ENCODE peak calls at places on chromosomes 11 and 22, in eight cellular contexts. One of them, this sample, is unnamed. For H3K4me1, H3K36me3 and H3K9me3, the result is how much of the 10 kb centered on the place peaks cover.

GRCh38 chr11:2265396-2265795 is 5.0 kb downstream of the ASCL2 start:
- DNase-seq in CD4-positive, alpha-beta memory T cell: no peak
- DNase-seq in CD8-positive, alpha-beta memory T cell: no peak
- DNase-seq in mucosa of descending colon: peak
- DNase-seq in neuronal stem cell: no peak
- DNase-seq in cardiac muscle cell: no peak
- DNase-seq in keratinocyte: no peak
- DNase-seq in right lobe of liver: no peak
- DNase-seq in this sample: no peak

GRCh38 chr11:93537767-93538261 is 5.4 kb downstream of the SMCO4 start:
- DNase-seq in cardiac muscle cell: peak
- DNase-seq in mucosa of descending colon: peak
- DNase-seq in keratinocyte: no peak
- DNase-seq in CD8-positive, alpha-beta memory T cell: no peak
- DNase-seq in CD4-positive, alpha-beta memory T cell: no peak
- DNase-seq in right lobe of liver: peak
- DNase-seq in neuronal stem cell: no peak
- DNase-seq in this sample: peak

GRCh38 chr11:56160217-56160616 is at the start of gene OR8K5:
- DNase-seq in cardiac muscle cell: no peak
- DNase-seq in keratinocyte: no peak
- DNase-seq in right lobe of liver: no peak
- DNase-seq in mucosa of descending colon: no peak
- DNase-seq in CD8-positive, alpha-beta memory T cell: no peak
- DNase-seq in neuronal stem cell: no peak
- DNase-seq in CD4-positive, alpha-beta memory T cell: no peak
- DNase-seq in this sample: no peak

GRCh38 chr11:12169822-12170221 is 59.4 kb downstream of the MICAL2 start:
- DNase-seq in right lobe of liver: no peak
- DNase-seq in keratinocyte: no peak
- DNase-seq in CD4-positive, alpha-beta memory T cell: no peak
- DNase-seq in mucosa of descending colon: no peak
- DNase-seq in cardiac muscle cell: no peak
- DNase-seq in CD8-positive, alpha-beta memory T cell: no peak
- DNase-seq in neuronal stem cell: no peak
- DNase-seq in this sample: no peak

GRCh38 chr11:11816511-11817319 is 25.1 kb upstream of the USP47 start:
- DNase-seq in cardiac muscle cell: peak
- DNase-seq in CD4-positive, alpha-beta memory T cell: no peak
- DNase-seq in neuronal stem cell: no peak
- DNase-seq in CD8-positive, alpha-beta memory T cell: no peak
- DNase-seq in keratinocyte: no peak
- DNase-seq in mucosa of descending colon: no peak
- DNase-seq in right lobe of liver: no peak
- DNase-seq in this sample: no peak

GRCh38 chr11:105618343-105618955 is 8.6 kb downstream of the GRIA4 start:
- DNase-seq in keratinocyte: no peak
- DNase-seq in CD4-positive, alpha-beta memory T cell: no peak
- DNase-seq in cardiac muscle cell: no peak
- DNase-seq in CD8-positive, alpha-beta memory T cell: no peak
- DNase-seq in right lobe of liver: no peak
- DNase-seq in mucosa of descending colon: no peak
- DNase-seq in neuronal stem cell: no peak
- DNase-seq in this sample: no peak

GRCh38 chr11:279040-279965 is 1.1 kb downstream of the NLRP6 start:
- DNase-seq in CD8-positive, alpha-beta memory T cell: no peak
- DNase-seq in keratinocyte: no peak
- DNase-seq in cardiac muscle cell: no peak
- DNase-seq in CD4-positive, alpha-beta memory T cell: peak
- DNase-seq in right lobe of liver: peak
- DNase-seq in neuronal stem cell: no peak
- DNase-seq in mucosa of descending colon: peak
- DNase-seq in this sample: no peak

GRCh38 chr11:95556342-95557151 is 233.0 kb downstream of the FAM76B start:
- DNase-seq in neuronal stem cell: peak
- DNase-seq in CD4-positive, alpha-beta memory T cell: no peak
- DNase-seq in CD8-positive, alpha-beta memory T cell: no peak
- DNase-seq in mucosa of descending colon: no peak
- DNase-seq in cardiac muscle cell: peak
- DNase-seq in right lobe of liver: no peak
- DNase-seq in keratinocyte: no peak
- DNase-seq in this sample: no peak

GRCh38 chr11:46345881-46346484 is 1.3 kb upstream of the DGKZ start:
- DNase-seq in cardiac muscle cell: no peak
- DNase-seq in neuronal stem cell: no peak
- DNase-seq in keratinocyte: no peak
- DNase-seq in right lobe of liver: no peak
- DNase-seq in CD8-positive, alpha-beta memory T cell: peak
- DNase-seq in CD4-positive, alpha-beta memory T cell: peak
- DNase-seq in mucosa of descending colon: peak
- DNase-seq in this sample: no peak

GRCh38 chr11:125251956-125252355 is 87.4 kb downstream of the PKNOX2 start:
- DNase-seq in neuronal stem cell: no peak
- DNase-seq in right lobe of liver: no peak
- DNase-seq in cardiac muscle cell: no peak
- DNase-seq in CD4-positive, alpha-beta memory T cell: no peak
- DNase-seq in CD8-positive, alpha-beta memory T cell: no peak
- DNase-seq in keratinocyte: no peak
- DNase-seq in mucosa of descending colon: no peak
- DNase-seq in this sample: no peak

GRCh38 chr11:73204711-73205121 is 13.4 kb upstream of the P2RY2 start:
- DNase-seq in keratinocyte: no peak
- DNase-seq in CD4-positive, alpha-beta memory T cell: no peak
- DNase-seq in neuronal stem cell: no peak
- DNase-seq in cardiac muscle cell: no peak
- DNase-seq in right lobe of liver: peak
- DNase-seq in CD8-positive, alpha-beta memory T cell: no peak
- DNase-seq in mucosa of descending colon: peak
- DNase-seq in this sample: peak

GRCh38 chr11:134949121-134949591 is 537.1 kb upstream of the B3GAT1 start:
- DNase-seq in CD4-positive, alpha-beta memory T cell: no peak
- DNase-seq in neuronal stem cell: no peak
- DNase-seq in keratinocyte: no peak
- DNase-seq in mucosa of descending colon: no peak
- DNase-seq in cardiac muscle cell: peak
- DNase-seq in CD8-positive, alpha-beta memory T cell: no peak
- DNase-seq in right lobe of liver: no peak
- DNase-seq in this sample: peak

GRCh38 chr22:28440517-28441366 is 238.9 kb downstream of the TTC28 start:
- DNase-seq in mucosa of descending colon: no peak
- DNase-seq in right lobe of liver: no peak
- DNase-seq in neuronal stem cell: no peak
- DNase-seq in CD4-positive, alpha-beta memory T cell: no peak
- DNase-seq in CD8-positive, alpha-beta memory T cell: no peak
- DNase-seq in cardiac muscle cell: peak
- DNase-seq in keratinocyte: no peak
- DNase-seq in this sample: no peak

GRCh38 chr11:83583953-83584352 is 297.8 kb upstream of the CCDC90B start:
- DNase-seq in CD4-positive, alpha-beta memory T cell: no peak
- DNase-seq in keratinocyte: peak
- DNase-seq in CD8-positive, alpha-beta memory T cell: no peak
- DNase-seq in neuronal stem cell: no peak
- DNase-seq in mucosa of descending colon: no peak
- DNase-seq in right lobe of liver: no peak
- DNase-seq in cardiac muscle cell: peak
- DNase-seq in this sample: no peak

GRCh38 chr11:45451766-45452440 is 165.8 kb upstream of the SYT13 start:
- DNase-seq in right lobe of liver: no peak
- DNase-seq in CD4-positive, alpha-beta memory T cell: no peak
- DNase-seq in keratinocyte: no peak
- DNase-seq in neuronal stem cell: no peak
- DNase-seq in CD8-positive, alpha-beta memory T cell: no peak
- DNase-seq in mucosa of descending colon: no peak
- DNase-seq in cardiac muscle cell: peak
- DNase-seq in this sample: no peak

GRCh38 chr22:30400159-30400558 is 3.3 kb downstream of the SEC14L2 start:
- DNase-seq in right lobe of liver: no peak
- DNase-seq in mucosa of descending colon: no peak
- DNase-seq in keratinocyte: no peak
- DNase-seq in neuronal stem cell: no peak
- DNase-seq in CD8-positive, alpha-beta memory T cell: no peak
- DNase-seq in CD4-positive, alpha-beta memory T cell: no peak
- DNase-seq in cardiac muscle cell: no peak
- DNase-seq in this sample: no peak
- H3K4me1 ChIP-seq in right lobe of liver: under half
- H3K4me1 ChIP-seq in mucosa of descending colon: under half
- H3K4me1 ChIP-seq in keratinocyte: under half
- H3K4me1 ChIP-seq in neuronal stem cell: under half
- H3K4me1 ChIP-seq in CD8-positive, alpha-beta memory T cell: under half
- H3K4me1 ChIP-seq in CD4-positive, alpha-beta memory T cell: under half
- H3K4me1 ChIP-seq in cardiac muscle cell: under half
- H3K4me1 ChIP-seq in this sample: under half

DNA sequence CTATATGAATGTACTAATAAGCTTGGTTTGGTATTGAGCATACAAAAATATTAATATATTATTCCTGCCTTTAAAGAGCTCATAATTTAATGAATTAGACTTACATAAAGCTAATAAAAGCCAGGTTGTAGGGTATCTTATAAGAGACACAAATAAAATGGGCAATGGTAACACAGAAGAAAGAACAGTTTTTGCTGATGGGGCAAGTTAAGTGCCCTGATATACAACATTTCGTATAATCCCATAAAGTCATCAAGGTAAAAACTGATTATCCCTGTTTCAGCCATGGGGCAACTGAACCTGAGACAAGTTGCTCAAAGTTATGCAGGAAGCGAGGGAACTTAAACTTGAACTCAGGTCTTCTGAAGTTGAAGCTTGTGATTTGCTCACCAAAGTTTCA is 48.9 kb upstream of the ARHGAP20 start:
- DNase-seq in right lobe of liver: no peak
- DNase-seq in keratinocyte: no peak
- DNase-seq in mucosa of descending colon: no peak
- DNase-seq in CD4-positive, alpha-beta memory T cell: no peak
- DNase-seq in cardiac muscle cell: no peak
- DNase-seq in CD8-positive, alpha-beta memory T cell: no peak
- DNase-seq in neuronal stem cell: no peak
- DNase-seq in this sample: no peak
- H3K36me3 ChIP-seq in right lobe of liver: under half
- H3K36me3 ChIP-seq in keratinocyte: under half
- H3K36me3 ChIP-seq in mucosa of descending colon: under half
- H3K36me3 ChIP-seq in CD4-positive, alpha-beta memory T cell: under half
- H3K36me3 ChIP-seq in cardiac muscle cell: under half
- H3K36me3 ChIP-seq in CD8-positive, alpha-beta memory T cell: under half
- H3K36me3 ChIP-seq in neuronal stem cell: under half
- H3K36me3 ChIP-seq in this sample: under half

GRCh38 chr11:26820739-26821138 is 98.9 kb upstream of the SLC5A12 start:
- DNase-seq in neuronal stem cell: no peak
- DNase-seq in cardiac muscle cell: peak
- DNase-seq in mucosa of descending colon: no peak
- DNase-seq in CD8-positive, alpha-beta memory T cell: no peak
- DNase-seq in keratinocyte: peak
- DNase-seq in right lobe of liver: no peak
- DNase-seq in CD4-positive, alpha-beta memory T cell: no peak
- DNase-seq in this sample: no peak
- H3K9me3 ChIP-seq in neuronal stem cell: under half
- H3K9me3 ChIP-seq in cardiac muscle cell: under half
- H3K9me3 ChIP-seq in mucosa of descending colon: under half
- H3K9me3 ChIP-seq in CD8-positive, alpha-beta memory T cell: under half
- H3K9me3 ChIP-seq in keratinocyte: under half
- H3K9me3 ChIP-seq in right lobe of liver: under half
- H3K9me3 ChIP-seq in CD4-positive, alpha-beta memory T cell: under half
- H3K9me3 ChIP-seq in this sample: under half

GRCh38 chr22:24583221-24583971 is 9.5 kb downstream of the LRRC75B start:
- DNase-seq in right lobe of liver: no peak
- DNase-seq in cardiac muscle cell: peak
- DNase-seq in neuronal stem cell: no peak
- DNase-seq in CD8-positive, alpha-beta memory T cell: no peak
- DNase-seq in mucosa of descending colon: no peak
- DNase-seq in keratinocyte: no peak
- DNase-seq in CD4-positive, alpha-beta memory T cell: no peak
- DNase-seq in this sample: peak
- H3K4me1 ChIP-seq in right lobe of liver: under half
- H3K4me1 ChIP-seq in cardiac muscle cell: under half
- H3K4me1 ChIP-seq in neuronal stem cell: under half
- H3K4me1 ChIP-seq in CD8-positive, alpha-beta memory T cell: under half
- H3K4me1 ChIP-seq in mucosa of descending colon: under half
- H3K4me1 ChIP-seq in keratinocyte: under half
- H3K4me1 ChIP-seq in CD4-positive, alpha-beta memory T cell: under half
- H3K4me1 ChIP-seq in this sample: under half

GRCh38 chr22:43136801-43137200 is 6.4 kb downstream of the MCAT start:
- DNase-seq in CD4-positive, alpha-beta memory T cell: no peak
- DNase-seq in right lobe of liver: no peak
- DNase-seq in cardiac muscle cell: no peak
- DNase-seq in mucosa of descending colon: no peak
- DNase-seq in neuronal stem cell: no peak
- DNase-seq in CD8-positive, alpha-beta memory T cell: no peak
- DNase-seq in keratinocyte: no peak
- DNase-seq in this sample: no peak
- H3K36me3 ChIP-seq in CD4-positive, alpha-beta memory T cell: under half
- H3K36me3 ChIP-seq in right lobe of liver: under half
- H3K36me3 ChIP-seq in cardiac muscle cell: under half
- H3K36me3 ChIP-seq in mucosa of descending colon: under half
- H3K36me3 ChIP-seq in neuronal stem cell: half or more
- H3K36me3 ChIP-seq in CD8-positive, alpha-beta memory T cell: under half
- H3K36me3 ChIP-seq in keratinocyte: under half
- H3K36me3 ChIP-seq in this sample: under half

DNA sequence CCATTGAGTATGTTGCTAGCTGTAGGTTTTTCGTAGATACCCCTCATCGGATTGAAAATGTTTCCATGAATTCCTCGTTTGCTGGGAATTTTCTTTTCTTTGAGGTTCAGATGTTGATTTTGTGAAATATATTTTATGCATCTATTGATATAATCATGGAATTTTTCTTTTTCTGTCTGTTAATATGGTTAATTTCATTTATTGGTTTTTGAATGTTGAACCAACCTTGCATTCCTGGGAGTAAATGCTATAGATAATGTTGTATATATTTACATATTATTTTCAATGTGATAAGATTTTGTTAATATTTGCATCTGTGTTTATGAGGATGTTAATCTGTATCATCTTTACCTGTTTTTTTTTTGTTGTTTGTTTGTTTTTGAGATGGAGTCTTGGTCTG is 10.6 kb upstream of the NDUFA6 start:
- DNase-seq in CD4-positive, alpha-beta memory T cell: no peak
- DNase-seq in CD8-positive, alpha-beta memory T cell: no peak
- DNase-seq in mucosa of descending colon: no peak
- DNase-seq in right lobe of liver: no peak
- DNase-seq in neuronal stem cell: no peak
- DNase-seq in cardiac muscle cell: no peak
- DNase-seq in keratinocyte: no peak
- DNase-seq in this sample: no peak
- H3K9me3 ChIP-seq in CD4-positive, alpha-beta memory T cell: under half
- H3K9me3 ChIP-seq in CD8-positive, alpha-beta memory T cell: under half
- H3K9me3 ChIP-seq in mucosa of descending colon: under half
- H3K9me3 ChIP-seq in right lobe of liver: under half
- H3K9me3 ChIP-seq in neuronal stem cell: under half
- H3K9me3 ChIP-seq in cardiac muscle cell: under half
- H3K9me3 ChIP-seq in keratinocyte: under half
- H3K9me3 ChIP-seq in this sample: under half